ENCODE peak calls at places on chromosome 1, in seven cellular contexts. M is psoas muscle; E is NCI-H510A treated with DMSO at 0.1 percent for 48 hours; L is Kasumi-1; S is D341Med; O is stimulated activated CD4-positive, alpha-beta T cell treated with anti-CD3 and anti-CD28 coated beads, Interleukin-2, amount 100 ng/mL, for 48 hours; Q is transverse colon. I is an unnamed sample.

GRCh38 chr1:223683586-223684487 is 18.3 kb upstream of the CAPN8 start:
- DNase-seq in S (peak), Q (peak), E (peak), L (peak), O (peak), M (peak), I (no peak)

GRCh38 chr1:95203908-95204437 is 30.0 kb upstream of the RWDD3 start:
- DNase-seq in O (no peak), L (no peak), Q (no peak), M (no peak), E (no peak), S (no peak), I (no peak)

GRCh38 chr1:26696191-26696644 is 403 bp downstream of the ARID1A start:
- DNase-seq in S (peak), Q (peak), L (no peak), O (no peak), E (no peak), M (no peak), I (no peak)

GRCh38 chr1:39047374-39048229 is 21.5 kb downstream of the NDUFS5 start:
- DNase-seq in S (no peak), O (no peak), M (peak), Q (no peak), L (no peak), E (no peak), I (no peak)

GRCh38 chr1:155175927-155176371 is 2.3 kb downstream of the TRIM46 start:
- DNase-seq in M (no peak), O (no peak), Q (peak), S (peak), E (peak), L (peak), I (no peak)

GRCh38 chr1:121519042-121519755 is 334.4 kb downstream of the SRGAP2C start:
- DNase-seq in L (peak), Q (peak), O (peak), S (peak), E (peak), M (peak), I (no peak)

GRCh38 chr1:206568256-206568655 is 44.0 kb downstream of the EIF2D start:
- DNase-seq in M (no peak), Q (no peak), E (no peak), S (no peak), L (no peak), O (no peak), I (no peak)

GRCh38 chr1:202005958-202006357 is 4.4 kb upstream of the ELF3 start:
- DNase-seq in O (no peak), Q (no peak), M (no peak), S (peak), L (peak), E (peak), I (no peak)

GRCh38 chr1:33359931-33360330 is 39.0 kb upstream of the A3GALT2 start:
- DNase-seq in L (no peak), M (no peak), Q (no peak), S (no peak), E (no peak), O (no peak), I (no peak)

GRCh38 chr1:8427493-8427892 is 109.6 kb downstream of the SLC45A1 start:
- DNase-seq in L (peak), Q (no peak), O (no peak), E (no peak), S (no peak), M (no peak), I (no peak)

GRCh38 chr1:239999170-239999569 is 92.5 kb upstream of the FMN2 start:
- DNase-seq in L (no peak), E (peak), S (no peak), M (no peak), Q (no peak), O (no peak), I (no peak)

GRCh38 chr1:16440480-16441311 is at the start of gene NECAP2:
- DNase-seq in M (peak), S (peak), E (peak), Q (peak), O (peak), L (peak), I (peak)

GRCh38 chr1:156436319-156437043 is 64.1 kb downstream of the MEF2D start:
- DNase-seq in S (no peak), Q (no peak), O (no peak), L (no peak), E (no peak), M (no peak), I (no peak)

GRCh38 chr1:202578565-202578964 is 131.7 kb downstream of the SYT2 start:
- DNase-seq in M (no peak), S (no peak), O (no peak), L (no peak), E (no peak), Q (no peak), I (no peak)

GRCh38 chr1:164726235-164726634 is 167.3 kb downstream of the PBX1 start:
- DNase-seq in S (no peak), M (no peak), O (no peak), Q (no peak), E (no peak), L (no peak), I (no peak)

GRCh38 chr1:169692766-169693460 is 18.5 kb downstream of the SELL start:
- DNase-seq in Q (no peak), O (no peak), M (no peak), S (no peak), E (no peak), L (no peak), I (no peak)

GRCh38 chr1:9331558-9332346 is 39.1 kb downstream of the SPSB1 start:
- DNase-seq in O (no peak), Q (peak), L (no peak), S (no peak), E (peak), M (no peak), I (no peak)

GRCh38 chr1:23101891-23102688 is 66.6 kb downstream of the LUZP1 start:
- DNase-seq in E (no peak), M (no peak), S (no peak), L (no peak), Q (no peak), O (no peak), I (no peak)

GRCh38 chr1:180213401-180214177 is 16.5 kb upstream of the LHX4 start:
- DNase-seq in L (no peak), Q (peak), E (no peak), S (no peak), O (no peak), M (no peak), I (no peak)

GRCh38 chr1:61183471-61184034 is 101.2 kb downstream of the NFIA start:
- DNase-seq in Q (peak), S (no peak), L (no peak), M (no peak), E (no peak), O (no peak), I (no peak)

GRCh38 chr1:167573035-167573434 is 19.5 kb upstream of the CREG1 start:
- DNase-seq in M (no peak), S (no peak), L (no peak), O (no peak), E (no peak), Q (no peak), I (no peak)

GRCh38 chr1:31439276-31439675 is 26.3 kb downstream of the SERINC2 start:
- DNase-seq in S (no peak), L (no peak), O (no peak), Q (no peak), E (no peak), M (no peak), I (no peak)

GRCh38 chr1:199282910-199283309 is 644.1 kb downstream of the PTPRC start:
- DNase-seq in O (no peak), L (peak), E (no peak), M (no peak), Q (no peak), S (no peak), I (no peak)